ENCODE peak calls at places on chromosome 12, in ten cellular contexts. O is uterus, C is stomach, B is psoas muscle, R is gastrocnemius medialis, G is hepatocyte, I is H7, K is BE2C, V is sigmoid colon, J is neural progenitor cell. E is an unnamed sample. For H3K27me3, the result is how much of the 10 kb centered on the place peaks cover.

GRCh38 chr12:89064151-89064550 is 288.1 kb downstream of the DUSP6 start:
- DNase-seq in O (no peak), C (no peak), B (no peak), R (no peak), G (no peak), I (no peak), K (no peak), V (no peak), J (no peak), E (no peak)

GRCh38 chr12:121582583-121583333 is 1.9 kb upstream of the KDM2B start:
- DNase-seq in O (no peak), C (no peak), B (no peak), R (no peak), G (no peak), I (peak), K (no peak), V (no peak), J (peak), E (no peak)

GRCh38 chr12:25699454-25699853 is 146.4 kb upstream of the LMNTD1 start:
- DNase-seq in O (no peak), C (no peak), B (no peak), R (no peak), G (no peak), I (no peak), K (no peak), V (no peak), J (no peak), E (no peak)

GRCh38 chr12:45655186-45655585 is 74.3 kb upstream of the ARID2 start:
- DNase-seq in O (no peak), C (no peak), B (no peak), R (no peak), G (peak), I (no peak), K (peak), V (no peak), J (peak), E (no peak)

GRCh38 chr12:76688001-76688400 is 75.9 kb upstream of the ZDHHC17 start:
- DNase-seq in O (no peak), C (no peak), B (no peak), R (no peak), G (no peak), I (no peak), K (no peak), V (no peak), J (no peak), E (no peak)

GRCh38 chr12:31485570-31485969 is 105.4 kb downstream of the DENND5B start:
- DNase-seq in O (no peak), C (no peak), B (no peak), R (no peak), G (no peak), I (no peak), K (no peak), V (no peak), J (no peak), E (no peak)

GRCh38 chr12:122333142-122334087 is 67.1 kb upstream of the VPS33A start:
- DNase-seq in O (no peak), C (no peak), B (peak), R (no peak), G (no peak), I (no peak), K (no peak), V (no peak), J (no peak), E (no peak)

GRCh38 chr12:68580911-68581310 is 29.8 kb upstream of the RAP1B start:
- DNase-seq in O (no peak), C (no peak), B (no peak), R (no peak), G (no peak), I (no peak), K (no peak), V (no peak), J (no peak), E (no peak)

GRCh38 chr12:80702889-80703605 is 4.4 kb upstream of the MYF6 start:
- DNase-seq in O (no peak), C (no peak), B (no peak), R (peak), G (peak), I (no peak), K (no peak), V (no peak), J (no peak), E (no peak)

GRCh38 chr12:131223791-131224567 is 270.3 kb downstream of the ADGRD1 start:
- DNase-seq in O (no peak), C (no peak), B (peak), R (no peak), G (no peak), I (peak), K (no peak), V (peak), J (no peak), E (no peak)

GRCh38 chr12:96044017-96044985 is 8.9 kb upstream of the LTA4H start:
- DNase-seq in O (no peak), C (no peak), B (no peak), R (no peak), G (no peak), I (no peak), K (no peak), V (no peak), J (no peak), E (no peak)

GRCh38 chr12:85441740-85442139 is 161.7 kb downstream of the ALX1 start:
- DNase-seq in O (no peak), C (no peak), B (no peak), R (no peak), G (peak), I (no peak), K (no peak), V (no peak), J (peak), E (no peak)

GRCh38 chr12:14993537-14994266 is 20.9 kb downstream of the PDE6H start:
- DNase-seq in O (no peak), C (no peak), B (no peak), R (no peak), G (peak), I (no peak), K (peak), V (no peak), J (no peak), E (no peak)

GRCh38 chr12:96258451-96258933 is 64.3 kb downstream of the ELK3 start:
- DNase-seq in O (peak), C (no peak), B (peak), R (no peak), G (no peak), I (peak), K (peak), V (no peak), J (peak), E (peak)

GRCh38 chr12:52233462-52234141 is 559 bp downstream of the KRT7 start:
- DNase-seq in O (no peak), C (no peak), B (no peak), R (no peak), G (no peak), I (peak), K (no peak), V (peak), J (peak), E (no peak)

GRCh38 chr12:52231305-52232232 is 1.5 kb upstream of the KRT7 start:
- DNase-seq in O (no peak), C (no peak), B (peak), R (no peak), G (no peak), I (peak), K (no peak), V (peak), J (no peak), E (no peak)

GRCh38 chr12:52232916-52233461 is at the start of gene KRT7:
- DNase-seq in O (no peak), C (no peak), B (no peak), R (no peak), G (peak), I (peak), K (no peak), V (peak), J (peak), E (no peak)

GRCh38 chr12:52230364-52231281 is 2.4 kb upstream of the KRT7 start:
- DNase-seq in O (no peak), C (no peak), B (peak), R (no peak), G (no peak), I (peak), K (no peak), V (peak), J (peak), E (no peak)

GRCh38 chr12:52232233-52232915 is 669 bp upstream of the KRT7 start:
- DNase-seq in O (no peak), C (no peak), B (no peak), R (no peak), G (no peak), I (no peak), K (no peak), V (peak), J (peak), E (no peak)
- H3K27me3 ChIP-seq in O (under half), C (under half), B (under half), R (under half), G (under half), I (under half), K (under half), V (under half), J (half or more), E (under half)

DNA sequence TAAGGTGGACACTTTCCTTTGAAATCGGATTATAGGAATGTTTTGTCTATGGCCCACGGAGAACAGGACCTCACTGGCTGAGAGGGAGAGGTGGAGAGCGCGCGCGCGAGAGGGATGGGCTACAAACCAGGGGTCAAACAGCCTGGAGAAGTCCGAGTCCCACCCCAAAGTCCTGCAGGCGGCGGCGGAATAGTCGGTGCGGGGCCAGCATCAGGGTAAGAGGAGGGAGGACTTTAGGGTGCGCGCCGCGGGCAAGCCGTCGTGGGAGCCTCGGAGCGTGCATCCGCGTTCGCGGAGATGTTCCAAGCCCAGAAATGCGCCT is 3.3 kb upstream of the HOXC8 start:
- DNase-seq in O (no peak), C (no peak), B (peak), R (no peak), G (no peak), I (peak), K (no peak), V (no peak), J (no peak), E (no peak)
- H3K27me3 ChIP-seq in O (under half), C (under half), B (under half), R (under half), G (half or more), I (half or more), K (under half), V (half or more), J (half or more), E (under half)

DNA sequence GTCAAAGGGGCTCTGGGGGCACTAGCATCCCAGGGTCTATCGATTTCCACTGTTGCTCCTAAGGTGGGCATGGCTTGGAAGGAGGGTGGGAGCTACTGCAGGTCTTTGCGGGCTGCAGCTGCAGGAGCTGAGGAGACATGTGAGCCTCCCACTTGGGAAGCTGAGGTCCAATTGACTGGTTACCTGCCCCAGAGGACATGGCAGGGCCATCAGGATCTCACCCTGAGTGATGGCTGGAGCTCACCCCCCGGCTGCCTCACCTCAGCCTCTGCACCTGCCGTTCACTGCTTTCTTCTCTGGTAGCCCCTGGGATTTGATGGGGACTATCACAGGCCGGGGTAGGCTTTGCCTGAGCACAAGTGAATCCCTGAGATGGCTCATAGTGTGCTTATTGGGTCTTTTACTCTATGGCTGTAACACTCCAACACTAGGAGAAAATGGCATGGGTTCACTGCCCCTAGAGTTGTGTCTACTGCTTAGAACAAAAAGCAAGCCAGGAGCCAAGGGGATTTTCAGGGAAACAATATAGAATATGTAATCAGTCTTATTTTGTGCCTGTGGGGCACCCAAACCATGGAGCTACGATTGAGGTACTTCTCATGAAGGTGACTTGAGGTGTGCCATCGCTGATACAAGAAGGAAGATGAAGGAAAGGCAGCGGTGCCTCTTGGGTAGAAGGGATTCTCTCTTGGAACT is 3.2 kb upstream of the KRT4 start:
- DNase-seq in O (no peak), C (no peak), B (no peak), R (no peak), G (no peak), I (no peak), K (no peak), V (no peak), J (no peak), E (no peak)
- H3K27me3 ChIP-seq in O (under half), C (under half), B (under half), R (under half), G (under half), I (under half), K (under half), V (under half), J (under half), E (under half)

GRCh38 chr12:53805067-53805466 is 53.3 kb upstream of the CISTR start:
- DNase-seq in O (no peak), C (no peak), B (no peak), R (no peak), G (no peak), I (no peak), K (no peak), V (no peak), J (no peak), E (no peak)

GRCh38 chr12:53805801-53806200 is 54.0 kb upstream of the CISTR start:
- DNase-seq in O (no peak), C (no peak), B (no peak), R (no peak), G (no peak), I (no peak), K (no peak), V (no peak), J (no peak), E (no peak)

GRCh38 chr12:53803194-53803593 is 51.4 kb upstream of the CISTR start:
- DNase-seq in O (no peak), C (no peak), B (no peak), R (no peak), G (no peak), I (no peak), K (no peak), V (no peak), J (no peak), E (no peak)

GRCh38 chr12:53803703-53804102 is 51.9 kb upstream of the CISTR start:
- DNase-seq in O (no peak), C (no peak), B (no peak), R (no peak), G (no peak), I (no peak), K (no peak), V (no peak), J (no peak), E (no peak)

GRCh38 chr12:53804429-53804828 is 52.6 kb upstream of the CISTR start:
- DNase-seq in O (no peak), C (no peak), B (no peak), R (no peak), G (no peak), I (no peak), K (no peak), V (no peak), J (no peak), E (no peak)
- H3K27me3 ChIP-seq in O (under half), C (under half), B (under half), R (under half), G (under half), I (under half), K (half or more), V (under half), J (half or more), E (under half)

GRCh38 chr12:1915082-1915968 is 3.1 kb downstream of the CACNA2D4 start:
- DNase-seq in O (no peak), C (peak), B (no peak), R (no peak), G (peak), I (peak), K (no peak), V (peak), J (no peak), E (peak)
- H3K27me3 ChIP-seq in O (under half), C (under half), B (under half), R (under half), G (under half), I (under half), K (under half), V (under half), J (under half), E (under half)

GRCh38 chr12:108147279-108147678 is 18.2 kb downstream of the WSCD2 start:
- DNase-seq in O (no peak), C (no peak), B (no peak), R (no peak), G (no peak), I (no peak), K (no peak), V (no peak), J (no peak), E (no peak)

GRCh38 chr12:108148521-108149074 is 19.5 kb downstream of the WSCD2 start:
- DNase-seq in O (no peak), C (no peak), B (no peak), R (no peak), G (no peak), I (no peak), K (no peak), V (no peak), J (no peak), E (no peak)

GRCh38 chr12:108151505-108152178 is 22.6 kb downstream of the WSCD2 start:
- DNase-seq in O (no peak), C (no peak), B (no peak), R (no peak), G (no peak), I (peak), K (no peak), V (no peak), J (no peak), E (no peak)

GRCh38 chr12:108152179-108152538 is 23.1 kb downstream of the WSCD2 start:
- DNase-seq in O (no peak), C (no peak), B (no peak), R (no peak), G (no peak), I (no peak), K (no peak), V (no peak), J (no peak), E (no peak)

DNA sequence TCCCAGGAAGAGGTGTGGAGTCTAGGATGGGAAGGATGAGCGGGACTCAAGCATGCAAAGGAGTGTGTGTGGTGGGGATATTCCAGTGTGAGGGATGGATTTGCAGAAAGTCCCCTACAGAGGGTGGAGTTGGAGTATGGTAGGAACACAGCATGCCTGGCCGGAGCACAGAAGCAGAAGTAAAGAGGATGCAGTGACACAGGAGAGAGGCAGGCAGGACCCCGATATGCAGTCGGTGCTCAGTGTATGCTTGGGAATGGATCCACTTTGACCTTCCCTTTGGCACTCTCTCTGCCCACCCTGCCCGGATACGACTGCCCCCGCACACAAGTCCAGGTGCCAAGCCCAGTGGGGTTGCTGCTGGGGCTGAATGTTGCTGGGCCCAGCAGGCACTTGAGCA is 21.3 kb downstream of the WSCD2 start:
- DNase-seq in O (no peak), C (no peak), B (no peak), R (no peak), G (no peak), I (no peak), K (no peak), V (no peak), J (no peak), E (no peak)
- H3K27me3 ChIP-seq in O (under half), C (under half), B (under half), R (under half), G (under half), I (under half), K (under half), V (under half), J (under half), E (under half)

DNA sequence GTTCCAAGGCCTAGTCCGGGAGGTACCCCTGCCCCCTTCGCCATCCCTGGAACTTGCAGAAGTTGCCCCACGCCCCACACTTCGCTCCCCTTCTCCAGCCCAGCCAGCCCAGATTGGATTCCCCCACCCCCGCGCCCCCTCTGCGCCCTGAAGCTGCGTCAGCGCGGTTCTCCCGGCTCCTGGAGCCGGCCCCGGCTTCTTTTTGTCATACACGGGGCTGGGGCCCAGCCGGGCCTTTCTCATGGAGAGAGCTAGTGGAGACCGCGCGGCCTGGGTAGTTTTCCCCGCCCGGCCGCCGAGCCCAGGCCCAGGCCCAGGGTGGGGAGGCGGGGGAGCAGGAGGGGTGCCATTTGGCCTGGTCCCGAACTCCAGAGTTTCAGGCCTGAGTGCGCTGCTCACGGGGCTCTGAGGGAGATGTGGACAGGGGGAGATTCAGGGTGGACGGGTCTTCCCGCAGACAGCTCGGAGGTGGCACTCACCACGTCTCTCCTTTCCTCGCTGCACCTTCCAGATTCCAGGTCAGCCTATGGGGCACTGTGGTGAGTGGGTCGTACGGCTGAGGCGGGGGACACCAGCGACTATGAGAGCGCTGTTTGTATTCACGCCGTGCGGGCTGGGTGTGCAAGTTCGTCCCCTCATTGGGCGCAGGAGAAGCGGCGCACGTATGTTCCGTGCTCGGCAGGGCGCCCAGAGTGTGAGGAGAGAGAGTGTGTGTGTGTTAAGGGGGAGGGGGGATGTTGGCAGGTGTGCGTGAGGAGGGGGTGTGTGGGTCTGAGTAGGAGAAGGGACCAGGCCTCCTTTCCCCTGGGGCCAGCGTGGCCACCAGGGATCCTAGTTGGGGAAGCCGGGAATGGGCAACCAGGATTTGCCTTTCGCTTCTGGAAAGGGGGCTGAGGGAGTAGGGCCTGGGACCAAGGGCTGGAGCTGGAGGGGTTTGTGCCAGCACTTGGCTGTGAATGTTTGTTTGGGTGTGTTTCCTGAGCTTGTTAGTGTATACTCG is 820 bp upstream of the LHX5 start:
- DNase-seq in O (no peak), C (no peak), B (no peak), R (no peak), G (no peak), I (peak), K (no peak), V (no peak), J (peak), E (no peak)
- H3K27me3 ChIP-seq in O (under half), C (under half), B (half or more), R (half or more), G (half or more), I (half or more), K (half or more), V (half or more), J (under half), E (under half)

E was measured in ascending aorta.